ENCODE peak calls at places on chromosomes 2 and 18, in nine cellular contexts. E, U, A, D, I, H, V, O and C are unnamed samples.
A peak's percentile ranks its signal among the peaks of the same experiment; 100 is the strongest.

GRCh38 chr2:1736045-1736444 is 8.3 kb downstream of the PXDN start:
- DNase-seq in A (no peak), E (peak; percentile 59), U (no peak), H (no peak), O (peak; percentile 84), D (no peak), V (no peak), I (no peak), C (no peak)

GRCh38 chr2:129006135-129006885 is 687.6 kb upstream of the HS6ST1 start:
- DNase-seq in O (no peak), D (no peak), A (no peak), U (no peak), V (no peak), E (no peak), H (no peak), I (no peak), C (no peak)

GRCh38 chr2:31504305-31504704 is 76.4 kb downstream of the SRD5A2 start:
- DNase-seq in V (no peak), E (no peak), U (no peak), O (no peak), D (no peak), I (no peak), H (no peak), A (no peak), C (no peak)

GRCh38 chr2:147843421-147843863 is 1.4 kb upstream of the ACVR2A start:
- DNase-seq in A (no peak), E (no peak), I (no peak), U (no peak), D (no peak), V (no peak), H (no peak), O (no peak), C (no peak)

GRCh38 chr2:174846941-174847938 is 83.0 kb upstream of the CHRNA1 start:
- DNase-seq in V (peak; percentile 20), O (peak; percentile 96), D (peak; percentile 94), A (peak; percentile 62), H (no peak), I (peak; percentile 19), E (peak; percentile 99), U (no peak), C (no peak)

GRCh38 chr2:109324859-109325258 is 195.9 kb downstream of the SH3RF3 start:
- DNase-seq in E (peak; percentile 99), U (peak; percentile 90), O (peak; percentile 99), V (no peak), I (peak; percentile 78), D (peak; percentile 97), H (peak; percentile 88), A (no peak), C (no peak)

GRCh38 chr18:79951545-79952456 is at the start of gene SLC66A2:
- DNase-seq in A (peak; percentile 85), U (peak; percentile 93), O (peak; percentile 83), I (peak; percentile 92), V (peak; percentile 66), H (peak; percentile 83), E (peak; percentile 82), D (peak; percentile 96), C (no peak)

GRCh38 chr2:127174977-127175376 is 45.1 kb downstream of the CYP27C1 start:
- DNase-seq in V (no peak), O (peak; percentile 55), I (no peak), E (no peak), A (peak; percentile 65), D (peak; percentile 39), H (peak; percentile 57), U (peak; percentile 75), C (no peak)

GRCh38 chr2:148273158-148273691 is 252.3 kb downstream of the MBD5 start:
- DNase-seq in H (no peak), I (no peak), E (peak; percentile 39), D (peak; percentile 47), V (peak; percentile 31), A (no peak), O (peak; percentile 57), U (no peak), C (no peak)

GRCh38 chr2:27980242-27980641 is 89.7 kb downstream of the BABAM2 start:
- DNase-seq in I (no peak), U (no peak), O (no peak), A (no peak), D (no peak), H (no peak), V (no peak), E (no peak), C (no peak)

GRCh38 chr2:100213595-100213994 is 71.2 kb upstream of the AFF3 start:
- DNase-seq in E (no peak), U (no peak), A (no peak), V (no peak), D (no peak), O (no peak), I (no peak), H (no peak), C (no peak)

GRCh38 chr2:68975844-68976243 is 1.4 kb downstream of the GKN1 start:
- DNase-seq in O (no peak), A (no peak), H (no peak), V (no peak), U (no peak), I (no peak), E (no peak), D (no peak), C (no peak)

GRCh38 chr2:236949089-236949935 is 136.4 kb upstream of the COPS8 start:
- DNase-seq in D (no peak), I (no peak), H (no peak), U (no peak), O (no peak), V (no peak), E (no peak), A (no peak), C (no peak)

GRCh38 chr2:106596844-106597243 is 109.7 kb downstream of the CD8B2 start:
- DNase-seq in H (no peak), I (no peak), D (no peak), U (no peak), E (no peak), A (no peak), O (no peak), V (peak; percentile 37), C (no peak)

GRCh38 chr2:95757988-95758387 is 166.2 kb downstream of the TRIM43 start:
- DNase-seq in E (no peak), V (no peak), H (no peak), O (no peak), I (no peak), A (no peak), U (no peak), D (no peak), C (no peak)

GRCh38 chr18:59057969-59058368 is 81.7 kb upstream of the SEC11C start:
- DNase-seq in V (no peak), H (no peak), D (peak; percentile 60), I (no peak), O (peak; percentile 78), U (no peak), A (no peak), E (no peak), C (no peak)

GRCh38 chr2:98049991-98050519 is 36.9 kb upstream of the VWA3B start:
- DNase-seq in A (no peak), U (no peak), I (no peak), O (no peak), H (no peak), D (no peak), E (no peak), V (no peak), C (no peak)

GRCh38 chr2:211455225-211455841 is 898.9 kb downstream of the CPS1 start:
- DNase-seq in V (peak; percentile 44), E (peak; percentile 22), D (peak; percentile 81), A (peak; percentile 49), H (no peak), I (peak; percentile 69), O (peak; percentile 28), U (peak; percentile 15), C (no peak)

GRCh38 chr2:15359716-15360531 is 201.2 kb downstream of the NBAS start:
- DNase-seq in V (peak; percentile 55), O (peak; percentile 73), E (peak; percentile 93), U (no peak), H (no peak), A (no peak), D (peak; percentile 62), I (peak; percentile 87), C (no peak)

GRCh38 chr2:163364736-163365135 is 371.1 kb downstream of the FIGN start:
- DNase-seq in E (no peak), D (no peak), A (no peak), I (no peak), V (no peak), O (no peak), U (no peak), H (no peak), C (no peak)

GRCh38 chr2:239466046-239466754 is 65.4 kb upstream of the HDAC4 start:
- DNase-seq in U (no peak), V (no peak), I (no peak), D (peak; percentile 7), H (no peak), A (no peak), E (no peak), O (peak; percentile 53), C (peak; percentile 34)

GRCh38 chr2:105237045-105237765 is 4.3 kb upstream of the GPR45 start:
- DNase-seq in O (no peak), V (no peak), H (no peak), U (no peak), I (peak; percentile 53), A (no peak), E (no peak), D (no peak), C (no peak)

GRCh38 chr2:18987592-18988073 is 370.8 kb downstream of the OSR1 start:
- DNase-seq in E (peak; percentile 92), I (peak; percentile 46), A (peak; percentile 7), O (peak; percentile 93), H (peak; percentile 88), V (peak; percentile 84), U (peak; percentile 83), D (peak; percentile 95), C (peak; percentile 71)

GRCh38 chr2:1709970-1710560 is 34.2 kb downstream of the PXDN start:
- DNase-seq in U (no peak), I (no peak), A (no peak), D (no peak), E (no peak), H (no peak), V (no peak), O (no peak), C (no peak)

GRCh38 chr2:40797115-40797514 is 345.2 kb upstream of the SLC8A1 start:
- DNase-seq in O (no peak), A (no peak), D (peak; percentile 44), H (no peak), E (peak; percentile 45), U (no peak), I (no peak), V (no peak), C (no peak)

GRCh38 chr2:71713581-71714580 is 260.5 kb downstream of the DYSF start:
- DNase-seq in E (peak; percentile 82), V (no peak), I (no peak), O (peak; percentile 62), A (no peak), H (peak; percentile 42), D (no peak), U (no peak), C (no peak)